ENCODE peak calls at places on chromosomes 16 and 17, in four cellular contexts. Z is SW 1271, D is NAMALWA, N is ovary. E is an unnamed sample.

GRCh38 chr16:26019885-26020284 is 328.1 kb downstream of the HS3ST4 start:
- DNase-seq in Z (no peak), D (no peak), N (no peak), E (no peak)

GRCh38 chr17:15274017-15274416 is 8.9 kb upstream of the PMP22 start:
- DNase-seq in Z (no peak), D (no peak), N (no peak), E (no peak)

GRCh38 chr17:18184143-18185007 is 747 bp downstream of the ALKBH5 start:
- DNase-seq in Z (no peak), D (peak), N (peak), E (no peak)

GRCh38 chr17:12457493-12457892 is 208.2 kb upstream of the MYOCD start:
- DNase-seq in Z (no peak), D (no peak), N (no peak), E (no peak)

GRCh38 chr17:14745541-14745940 is 444.7 kb downstream of the HS3ST3B1 start:
- DNase-seq in Z (no peak), D (no peak), N (no peak), E (no peak)

GRCh38 chr17:82060001-82060380 is 5.6 kb downstream of the DUS1L start:
- DNase-seq in Z (no peak), D (no peak), N (no peak), E (no peak)

GRCh38 chr16:49335828-49336227 is 37.8 kb upstream of the C16orf78 start:
- DNase-seq in Z (no peak), D (no peak), N (no peak), E (no peak)

GRCh38 chr17:70158581-70158980 is 10.8 kb upstream of the KCNJ2 start:
- DNase-seq in Z (no peak), D (no peak), N (no peak), E (no peak)

GRCh38 chr16:53773881-53774280 is 69.9 kb downstream of the FTO start:
- DNase-seq in Z (no peak), D (no peak), N (no peak), E (no peak)

GRCh38 chr16:55846598-55847346 is 13.9 kb upstream of the CES1 start:
- DNase-seq in Z (no peak), D (no peak), N (no peak), E (no peak)

E was measured in pulmonary artery endothelial cell.